ENCODE peak calls at places on chromosome 4, in seven cellular contexts. X is stomach, T is cardiac muscle cell, L is endodermal cell, O is adrenal gland, C is ovary, Y is neuronal stem cell. H is an unnamed sample.

GRCh38 chr4:3766791-3767561 is 791 bp downstream of the ADRA2C start:
- DNase-seq in O (no peak), C (no peak), X (no peak), Y (peak; percentile 51), L (peak; percentile 92), T (peak; percentile 29), H (no peak)

GRCh38 chr4:40361338-40361737 is 26.2 kb downstream of the CHRNA9 start:
- DNase-seq in X (no peak), O (no peak), Y (no peak), C (no peak), L (no peak), T (no peak), H (no peak)

GRCh38 chr4:185112104-185112503 is 31.0 kb upstream of the SLC25A4 start:
- DNase-seq in C (no peak), L (no peak), X (peak; percentile 58), Y (no peak), O (peak; percentile 81), T (peak; percentile 86), H (peak; percentile 75)

GRCh38 chr4:40446785-40447184 is 111.7 kb downstream of the CHRNA9 start:
- DNase-seq in L (no peak), C (no peak), T (no peak), Y (no peak), O (no peak), X (no peak), H (no peak)

GRCh38 chr4:135834471-135834870 is 1632.9 kb upstream of the PABPC4L start:
- DNase-seq in Y (no peak), T (no peak), L (no peak), C (no peak), X (no peak), O (no peak), H (no peak)

GRCh38 chr4:136811496-136812077 is 720.7 kb downstream of the PCDH18 start:
- DNase-seq in C (no peak), O (no peak), X (no peak), L (peak; percentile 47), Y (no peak), T (no peak), H (no peak)

GRCh38 chr4:115657991-115658390 is 544.6 kb upstream of the NDST4 start:
- DNase-seq in L (peak; percentile 39), Y (no peak), C (no peak), O (no peak), X (no peak), T (no peak), H (no peak)

GRCh38 chr4:55866290-55866907 is 13.0 kb downstream of the EXOC1 start:
- DNase-seq in O (no peak), Y (no peak), L (no peak), T (no peak), X (no peak), C (no peak), H (peak; percentile 72)

GRCh38 chr4:109040441-109040840 is 262.0 kb downstream of the COL25A1 start:
- DNase-seq in X (no peak), O (no peak), C (no peak), Y (no peak), T (no peak), L (no peak), H (no peak)

GRCh38 chr4:152864361-152864760 is 71.8 kb upstream of the FHDC1 start:
- DNase-seq in O (no peak), T (no peak), C (no peak), X (no peak), L (no peak), Y (no peak), H (no peak)

GRCh38 chr4:878796-879729 is 53.1 kb downstream of the GAK start:
- DNase-seq in Y (no peak), L (no peak), T (no peak), C (no peak), X (no peak), O (no peak), H (no peak)

GRCh38 chr4:84767163-84767562 is 184.2 kb downstream of the CDS1 start:
- DNase-seq in X (no peak), L (no peak), Y (no peak), T (no peak), C (no peak), O (no peak), H (no peak)

GRCh38 chr4:111400736-111401135 is 744.5 kb upstream of the FAM241A start:
- DNase-seq in Y (no peak), T (peak; percentile 83), C (no peak), L (no peak), X (no peak), O (no peak), H (peak; percentile 8)

GRCh38 chr4:2415213-2415612 is 3.2 kb downstream of the ZFYVE28 start:
- DNase-seq in T (no peak), Y (no peak), C (no peak), X (no peak), O (no peak), L (no peak), H (no peak)

GRCh38 chr4:2412885-2413716 is 5.3 kb downstream of the ZFYVE28 start:
- DNase-seq in O (peak; percentile 94), C (peak; percentile 57), Y (peak; percentile 54), X (peak; percentile 90), T (peak; percentile 68), L (peak; percentile 97), H (peak; percentile 33)

GRCh38 chr4:2412534-2412884 is 5.9 kb downstream of the ZFYVE28 start:
- DNase-seq in C (no peak), Y (no peak), X (peak; percentile 40), T (no peak), O (no peak), L (no peak), H (no peak)

GRCh38 chr4:2415881-2416563 is 2.4 kb downstream of the ZFYVE28 start:
- DNase-seq in X (no peak), T (no peak), L (peak; percentile 47), Y (no peak), C (no peak), O (no peak), H (no peak)

GRCh38 chr4:2413821-2414610 is 4.4 kb downstream of the ZFYVE28 start:
- DNase-seq in X (peak; percentile 38), C (no peak), Y (no peak), L (peak; percentile 76), O (peak; percentile 31), T (no peak), H (no peak)
- H3K4me3 ChIP-seq in X (peak overlapping the region; percentile 36), C (no peak overlapping the region), Y (no peak overlapping the region), L (no peak overlapping the region), O (no peak overlapping the region), T (no peak overlapping the region), H (no peak overlapping the region)

GRCh38 chr4:87121332-87122065 is 98.9 kb downstream of the KLHL8 start:
- DNase-seq in L (no peak), T (no peak), X (no peak), O (no peak), Y (no peak), C (no peak), H (no peak)

GRCh38 chr4:87118826-87119225 is 101.6 kb downstream of the KLHL8 start:
- DNase-seq in T (no peak), C (no peak), O (no peak), Y (no peak), X (no peak), L (peak; percentile 63), H (peak; percentile 76)

GRCh38 chr4:87122252-87122651 is 98.2 kb downstream of the KLHL8 start:
- DNase-seq in X (no peak), L (no peak), Y (no peak), C (no peak), O (no peak), T (no peak), H (no peak)

GRCh38 chr4:87119965-87120364 is 100.5 kb downstream of the KLHL8 start:
- DNase-seq in X (no peak), O (no peak), T (no peak), C (no peak), L (no peak), Y (no peak), H (no peak)

DNA sequence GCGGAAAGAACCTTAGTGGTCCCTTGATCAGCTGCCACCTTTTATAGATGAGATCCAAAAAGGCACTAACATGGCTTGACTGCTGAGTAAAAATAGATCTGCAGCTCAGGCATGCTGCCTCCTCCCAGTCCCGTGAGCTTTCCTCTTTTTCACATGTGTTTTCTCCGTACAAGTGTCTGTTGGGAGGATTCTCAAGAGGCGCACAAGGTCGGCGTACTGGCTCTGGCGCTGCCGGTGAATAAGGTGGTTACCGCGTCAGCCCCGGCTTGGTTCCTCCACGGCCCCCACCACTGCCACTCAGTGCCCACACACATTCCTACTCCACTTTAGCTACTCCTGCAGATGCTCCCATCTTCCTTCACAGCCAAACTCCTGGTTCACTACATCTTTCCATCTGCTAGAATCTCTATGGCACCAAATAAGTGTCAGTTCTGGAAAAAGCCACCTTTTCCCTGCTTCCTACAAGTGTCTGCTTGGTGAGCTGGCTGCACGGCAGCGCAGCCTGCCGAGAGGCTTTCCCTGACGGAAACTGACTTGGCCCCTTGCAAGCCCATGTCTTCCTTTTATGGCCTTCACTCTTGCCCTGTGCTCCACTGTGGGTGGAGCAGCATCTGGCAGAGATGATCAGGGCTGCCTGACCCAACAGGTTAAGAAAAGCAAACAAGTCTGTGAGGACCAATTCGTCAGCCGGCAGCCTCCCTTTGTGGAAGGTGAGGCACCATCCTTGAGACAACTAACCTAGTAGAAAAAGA is 99.8 kb downstream of the KLHL8 start:
- DNase-seq in T (peak; percentile 45), Y (no peak), O (peak; percentile 40), X (no peak), C (peak; percentile 58), L (no peak), H (peak; percentile 67)
- H3K4me3 ChIP-seq in T (no peak overlapping the region), Y (peak overlapping the region; percentile 18), O (no peak overlapping the region), X (no peak overlapping the region), C (peak overlapping the region; percentile 6), L (no peak overlapping the region), H (no peak overlapping the region)

GRCh38 chr4:70954032-70954431 is 39.4 kb upstream of the DCK start:
- DNase-seq in X (no peak), C (no peak), Y (no peak), O (no peak), T (no peak), L (no peak), H (no peak)

GRCh38 chr4:70946944-70947343 is 44.8 kb downstream of the MOB1B start:
- DNase-seq in L (no peak), X (no peak), C (no peak), O (no peak), T (no peak), Y (no peak), H (no peak)

GRCh38 chr4:70945046-70945445 is 42.9 kb downstream of the MOB1B start:
- DNase-seq in O (no peak), T (no peak), Y (no peak), X (no peak), L (no peak), C (no peak), H (no peak)

GRCh38 chr4:70945452-70946055 is 43.4 kb downstream of the MOB1B start:
- DNase-seq in O (no peak), T (no peak), X (no peak), L (no peak), C (no peak), Y (no peak), H (no peak)

GRCh38 chr4:70948665-70949284 is 44.7 kb upstream of the DCK start:
- DNase-seq in X (no peak), T (no peak), O (no peak), L (no peak), C (no peak), Y (no peak), H (no peak)
- H3K4me3 ChIP-seq in X (no peak overlapping the region), T (no peak overlapping the region), O (no peak overlapping the region), L (no peak overlapping the region), C (no peak overlapping the region), Y (no peak overlapping the region), H (no peak overlapping the region)

DNA sequence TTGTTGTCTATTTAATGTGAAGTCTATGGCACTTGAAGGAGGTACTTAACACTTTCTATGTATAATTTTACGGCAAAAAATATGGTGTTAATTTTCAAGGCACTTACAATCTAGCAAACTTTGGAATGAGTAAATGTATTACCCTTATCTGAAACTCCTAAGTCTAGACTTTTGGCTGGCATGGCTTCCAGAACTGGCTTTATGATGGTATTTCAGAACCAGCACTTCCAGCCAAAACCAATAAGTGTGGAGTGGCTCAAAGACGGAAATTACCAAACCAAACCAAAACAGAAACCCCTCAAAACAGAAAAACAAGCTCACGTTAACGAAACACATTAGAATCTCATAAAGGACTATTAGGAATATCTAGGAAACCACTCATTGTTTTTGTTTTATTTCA is 205.6 kb upstream of the HAND2 start:
- DNase-seq in L (no peak), O (no peak), T (no peak), C (no peak), Y (no peak), X (no peak), H (no peak)
- H3K4me3 ChIP-seq in L (no peak overlapping the region), O (no peak overlapping the region), T (no peak overlapping the region), C (no peak overlapping the region), Y (no peak overlapping the region), X (no peak overlapping the region), H (no peak overlapping the region)

H was measured in AG04450.